ENCODE peak calls at places on chromosome 13, in seven cellular contexts. G, O, Z, C, T, N and W are unnamed samples.
A peak's percentile ranks its signal among the peaks of the same experiment; 100 is the strongest.

GRCh38 chr13:76803831-76804230 is 82.4 kb downstream of the KCTD12 start:
- DNase-seq in C (no peak), O (no peak), T (no peak), G (no peak), N (no peak), Z (no peak), W (no peak)

GRCh38 chr13:50645092-50645491 is 198.4 kb downstream of the DLEU7 start:
- DNase-seq in C (peak; percentile 76), Z (no peak), O (no peak), T (no peak), G (no peak), N (no peak), W (no peak)

GRCh38 chr13:107210216-107211010 is 642.5 kb upstream of the ARGLU1 start:
- DNase-seq in C (no peak), O (no peak), N (peak; percentile 75), G (peak; percentile 20), T (no peak), Z (no peak), W (no peak)

GRCh38 chr13:72677431-72677830 is 50.0 kb downstream of the MZT1 start:
- DNase-seq in N (no peak), G (no peak), T (no peak), O (no peak), C (no peak), Z (no peak), W (no peak)

GRCh38 chr13:90105276-90105675 is 1242.2 kb upstream of the MIR17HG start:
- DNase-seq in G (no peak), N (peak; percentile 34), C (no peak), T (peak; percentile 37), O (no peak), Z (no peak), W (no peak)

GRCh38 chr13:39016789-39017188 is 21.1 kb downstream of the PROSER1 start:
- DNase-seq in C (peak; percentile 63), T (peak; percentile 48), N (peak; percentile 30), G (peak; percentile 8), Z (no peak), O (peak; percentile 42), W (no peak)

GRCh38 chr13:77056382-77056781 is 29.4 kb upstream of the FBXL3 start:
- DNase-seq in O (no peak), Z (no peak), N (no peak), G (no peak), C (no peak), T (peak; percentile 6), W (no peak)

GRCh38 chr13:44380404-44381165 is 7.0 kb downstream of the SERP2 start:
- DNase-seq in Z (no peak), T (no peak), N (peak; percentile 38), O (no peak), G (peak; percentile 48), C (peak; percentile 25), W (no peak)

GRCh38 chr13:103839460-103839859 is 773.2 kb upstream of the SLC10A2 start:
- DNase-seq in O (no peak), G (no peak), C (no peak), T (peak; percentile 7), Z (no peak), N (no peak), W (no peak)

DNA sequence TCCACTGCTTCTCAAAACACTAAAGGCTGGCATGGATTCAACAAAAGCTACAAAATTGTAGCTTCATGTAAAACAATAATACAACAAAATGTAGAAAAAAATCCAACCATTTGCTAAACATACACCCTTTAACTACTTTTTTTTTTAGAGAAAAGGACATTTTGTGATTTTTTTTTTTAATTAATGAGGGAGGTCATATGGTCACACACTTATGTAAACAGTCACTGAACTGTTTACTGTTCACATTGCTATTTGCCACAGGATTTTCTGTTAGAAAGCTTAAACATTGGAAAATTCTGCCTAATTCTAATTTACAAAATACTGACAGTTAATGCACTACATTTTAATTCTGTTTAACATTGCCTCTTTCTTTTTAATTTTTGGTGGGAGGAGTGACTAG is 606.5 kb downstream of the DCT start:
- DNase-seq in N (peak; percentile 40), C (no peak), Z (no peak), T (no peak), G (no peak), O (no peak), W (no peak)
- H4K8ac ChIP-seq in N (no peak overlapping the region), C (no peak overlapping the region), Z (no peak overlapping the region), T (no peak overlapping the region), G (no peak overlapping the region), O (no peak overlapping the region), W (no peak overlapping the region)

GRCh38 chr13:20326276-20326675 is 94.2 kb upstream of the GJB6 start:
- DNase-seq in Z (no peak), C (no peak), T (no peak), N (no peak), G (no peak), O (no peak), W (no peak)
- H4K8ac ChIP-seq in Z (no peak overlapping the region), C (no peak overlapping the region), T (no peak overlapping the region), N (no peak overlapping the region), G (no peak overlapping the region), O (no peak overlapping the region), W (no peak overlapping the region)

DNA sequence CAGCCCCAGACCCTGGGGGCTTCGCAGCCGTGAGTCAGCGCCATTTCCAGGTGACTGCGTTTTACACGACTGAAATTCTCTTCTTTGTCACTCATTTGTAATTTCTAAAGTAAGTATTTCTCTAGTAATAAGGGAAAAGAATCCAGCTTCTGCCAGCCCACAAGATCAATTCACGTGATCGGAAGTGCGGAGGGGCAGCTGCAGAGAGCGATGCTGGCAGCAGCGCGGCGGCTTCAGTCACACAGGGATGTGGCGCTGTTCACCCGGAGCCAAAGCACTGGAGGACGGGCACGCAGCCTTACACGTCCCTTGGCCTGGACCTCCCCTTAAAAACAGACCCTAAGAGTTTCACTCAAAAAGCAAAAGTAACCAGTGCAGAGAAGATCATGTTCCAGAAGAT is 18.4 kb downstream of the GRTP1 start:
- DNase-seq in T (no peak), Z (peak; percentile 22), G (no peak), O (no peak), N (no peak), C (no peak), W (no peak)
- H4K8ac ChIP-seq in T (no peak overlapping the region), Z (no peak overlapping the region), G (no peak overlapping the region), O (no peak overlapping the region), N (no peak overlapping the region), C (no peak overlapping the region), W (no peak overlapping the region)

GRCh38 chr13:105426454-105426853 is 1109.0 kb downstream of the EFNB2 start:
- DNase-seq in N (no peak), O (no peak), C (no peak), T (no peak), Z (no peak), G (no peak), W (no peak)

GRCh38 chr13:105428816-105429215 is 1106.6 kb downstream of the EFNB2 start:
- DNase-seq in C (peak; percentile 9), Z (no peak), O (no peak), G (peak; percentile 66), T (no peak), N (no peak), W (no peak)

GRCh38 chr13:105436946-105437345 is 1098.5 kb downstream of the EFNB2 start:
- DNase-seq in O (no peak), N (no peak), Z (no peak), T (peak; percentile 87), G (no peak), C (no peak), W (no peak)

DNA sequence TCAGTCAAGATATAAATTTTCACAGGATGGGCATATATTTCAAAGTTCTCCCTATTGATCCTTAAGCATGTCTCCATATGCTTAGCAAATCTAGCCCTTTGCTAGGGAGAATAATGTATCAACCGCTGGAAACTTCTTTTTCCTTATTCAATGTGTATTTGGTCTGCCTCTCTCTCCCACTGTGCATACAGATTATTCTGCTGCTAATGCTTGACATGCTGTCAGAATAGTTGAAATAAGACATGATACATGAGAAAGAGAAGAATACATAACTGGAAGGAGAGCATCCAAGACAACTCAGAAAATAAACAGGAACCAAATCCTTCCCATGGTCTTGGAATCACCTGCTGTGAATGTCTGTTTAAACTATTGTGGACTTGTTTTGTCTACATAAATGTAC is 1103.1 kb downstream of the EFNB2 start:
- DNase-seq in C (no peak), G (no peak), T (no peak), N (no peak), Z (no peak), O (no peak), W (no peak)
- H4K8ac ChIP-seq in C (no peak overlapping the region), G (no peak overlapping the region), T (no peak overlapping the region), N (no peak overlapping the region), Z (no peak overlapping the region), O (no peak overlapping the region), W (no peak overlapping the region)

DNA sequence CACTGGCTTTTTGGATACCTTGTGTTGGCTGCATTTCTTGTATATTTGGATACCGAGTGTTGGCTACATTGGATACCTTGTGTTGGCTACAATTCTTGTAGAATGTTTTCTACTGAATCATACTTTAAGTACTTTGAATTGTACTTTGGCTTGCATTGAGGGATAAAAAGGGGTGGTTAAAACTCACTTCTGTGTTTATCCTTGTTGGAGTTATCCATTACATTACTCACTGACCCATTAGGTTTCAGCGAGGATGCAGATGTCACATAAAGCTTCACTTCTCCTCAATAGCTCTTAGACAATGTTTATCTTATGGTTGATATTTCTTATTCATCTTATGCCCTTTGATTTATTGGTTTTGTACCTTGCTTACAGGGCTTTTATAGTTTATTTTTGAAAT is 43.1 kb downstream of the PDS5B start:
- DNase-seq in N (peak; percentile 8), O (no peak), T (no peak), C (no peak), G (peak; percentile 60), Z (no peak), W (no peak)
- H4K8ac ChIP-seq in N (no peak overlapping the region), O (no peak overlapping the region), T (no peak overlapping the region), C (no peak overlapping the region), G (no peak overlapping the region), Z (no peak overlapping the region), W (no peak overlapping the region)

DNA sequence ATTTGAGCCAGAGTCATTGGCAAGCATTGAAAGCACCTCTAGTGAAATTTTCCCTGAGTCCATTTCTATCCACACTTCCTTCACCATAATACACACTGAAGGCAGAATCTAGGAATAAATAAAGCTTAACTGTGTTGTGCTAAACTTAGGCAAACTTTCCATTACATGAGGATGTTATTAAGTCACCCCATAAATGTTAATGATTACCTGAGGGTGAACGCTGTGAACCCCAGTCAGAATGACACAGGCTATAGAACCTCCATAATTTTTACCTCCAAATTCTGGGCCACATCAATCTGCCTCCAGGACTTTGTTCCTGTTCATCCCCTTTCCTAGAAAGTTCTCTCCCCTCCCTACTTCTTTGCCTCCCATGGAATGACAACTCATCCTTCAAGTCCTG is 71.1 kb downstream of the RAP2A start:
- DNase-seq in T (no peak), O (no peak), C (no peak), G (no peak), N (no peak), Z (no peak), W (no peak)
- H4K8ac ChIP-seq in T (no peak overlapping the region), O (no peak overlapping the region), C (no peak overlapping the region), G (no peak overlapping the region), N (no peak overlapping the region), Z (no peak overlapping the region), W (no peak overlapping the region)